ENCODE peak calls at places on chromosomes 3 and 15, in five cellular contexts. E is stimulated activated effector memory CD8-positive, alpha-beta T cell treated with anti-CD3 and anti-CD28 coated beads, Interleukin-12 subunit alpha, Interleukin-12 subunit beta, amount 100 ng/mL, for 72 hours; I is 8988T; S is cardiac muscle cell; N is head of caudate nucleus. F is an unnamed sample.

GRCh38 chr15:38705421-38706219 is 141.0 kb upstream of the RASGRP1 start:
- DNase-seq in E (no peak), I (no peak), S (no peak), N (no peak), F (no peak)

GRCh38 chr15:96330064-96330449 is 443 bp upstream of the NR2F2 start:
- DNase-seq in E (no peak), I (no peak), S (peak; percentile 87), N (no peak), F (no peak)

GRCh38 chr3:195717852-195718476 is 2.8 kb upstream of the MUC20 start:
- DNase-seq in E (no peak), I (no peak), S (no peak), N (no peak), F (no peak)

GRCh38 chr3:39255503-39256325 is 24.1 kb downstream of the CX3CR1 start:
- DNase-seq in E (no peak), I (no peak), S (no peak), N (no peak), F (peak; percentile 71)

GRCh38 chr3:70996082-70996481 is 587.4 kb downstream of the FOXP1 start:
- DNase-seq in E (no peak), I (no peak), S (no peak), N (no peak), F (no peak)

GRCh38 chr15:75695634-75696302 is 16.9 kb downstream of the CSPG4 start:
- DNase-seq in E (no peak), I (no peak), S (no peak), N (no peak), F (peak; percentile 70)

GRCh38 chr3:115148142-115148790 is 1.2 kb upstream of the ZBTB20 start:
- DNase-seq in E (no peak), I (peak; percentile 8), S (peak; percentile 22), N (no peak), F (no peak)

GRCh38 chr15:74127954-74128784 is 2.2 kb upstream of the ISLR2 start:
- DNase-seq in E (no peak), I (no peak), S (no peak), N (peak; percentile 70), F (peak; percentile 56)

GRCh38 chr3:38031022-38031994 is 1.9 kb upstream of the PLCD1 start:
- DNase-seq in E (no peak), I (peak; percentile 98), S (peak; percentile 10), N (no peak), F (no peak)

GRCh38 chr15:36106640-36107335 is 472.6 kb upstream of the CDIN1 start:
- DNase-seq in E (no peak), I (no peak), S (peak; percentile 50), N (no peak), F (no peak)

GRCh38 chr3:134796313-134797079 is 1.4 kb downstream of the EPHB1 start:
- DNase-seq in E (no peak), I (no peak), S (peak; percentile 22), N (peak; percentile 80), F (peak; percentile 31)

GRCh38 chr3:197883541-197883940 is 66.4 kb upstream of the RPL35A start:
- DNase-seq in E (no peak), I (no peak), S (no peak), N (peak; percentile 30), F (no peak)

GRCh38 chr15:92810418-92811138 is 89.5 kb upstream of the CHD2 start:
- DNase-seq in E (no peak), I (no peak), S (peak; percentile 89), N (peak; percentile 65), F (no peak)

GRCh38 chr3:34256021-34256420 is 457.6 kb downstream of the PDCD6IP start:
- DNase-seq in E (no peak), I (no peak), S (no peak), N (no peak), F (no peak)

GRCh38 chr3:126599101-126599500 is 40.4 kb upstream of the C3orf22 start:
- DNase-seq in E (no peak), I (no peak), S (no peak), N (no peak), F (no peak)

GRCh38 chr15:73601449-73602425 is 31.5 kb downstream of the NPTN start:
- DNase-seq in E (no peak), I (no peak), S (peak; percentile 83), N (peak; percentile 58), F (no peak)

GRCh38 chr3:55203006-55203405 is 275.1 kb upstream of the LRTM1 start:
- DNase-seq in E (no peak), I (no peak), S (peak; percentile 41), N (no peak), F (no peak)